ENCODE peak calls at places on chromosomes 5 and 9, in four cellular contexts. E is left ventricle myocardium inferior, I is right lobe of liver, V is prostate gland. O is an unnamed sample. For H3K36me3, the result is how much of the 10 kb centered on the place peaks cover.

GRCh38 chr5:147455321-147455720 is 54.5 kb downstream of the DPYSL3 start:
- DNase-seq in E (no peak), I (no peak), V (no peak), O (no peak)

GRCh38 chr5:45277860-45278259 is 418.3 kb downstream of the HCN1 start:
- DNase-seq in E (no peak), I (no peak), V (no peak), O (no peak)

GRCh38 chr5:16963821-16964220 is 27.7 kb upstream of the MYO10 start:
- DNase-seq in E (no peak), I (no peak), V (no peak), O (no peak)

GRCh38 chr9:125126019-125126746 is 17.1 kb downstream of the SCAI start:
- DNase-seq in E (peak), I (peak), V (peak), O (peak)

GRCh38 chr5:14727428-14727865 is 62.9 kb downstream of the OTULIN start:
- DNase-seq in E (peak), I (peak), V (peak), O (peak)

GRCh38 chr9:5549671-5550650 is 39.6 kb downstream of the PDCD1LG2 start:
- DNase-seq in E (no peak), I (no peak), V (no peak), O (no peak)

GRCh38 chr9:7452378-7452777 is 347.2 kb downstream of the DMAC1 start:
- DNase-seq in E (no peak), I (no peak), V (no peak), O (no peak)

GRCh38 chr9:133754187-133754586 is 16.0 kb upstream of the SARDH start:
- DNase-seq in E (no peak), I (no peak), V (no peak), O (no peak)

GRCh38 chr9:29697011-29697410 is 2123.7 kb upstream of the C9orf72 start:
- DNase-seq in E (no peak), I (no peak), V (no peak), O (no peak)

GRCh38 chr9:91483189-91483691 is 59.6 kb upstream of the NFIL3 start:
- DNase-seq in E (no peak), I (no peak), V (no peak), O (no peak)

GRCh38 chr5:35129276-35129675 is 81.5 kb upstream of the AGXT2 start:
- DNase-seq in E (no peak), I (no peak), V (no peak), O (no peak)

GRCh38 chr5:111580956-111581355 is 68.6 kb upstream of the STARD4 start:
- DNase-seq in E (no peak), I (no peak), V (no peak), O (no peak)

GRCh38 chr5:111248571-111248970 is 24.4 kb downstream of the CAMK4 start:
- DNase-seq in E (no peak), I (no peak), V (no peak), O (no peak)

GRCh38 chr5:38479315-38479904 is 77.0 kb downstream of the LIFR start:
- DNase-seq in E (no peak), I (no peak), V (no peak), O (no peak)

GRCh38 chr5:77518304-77518703 is 26.2 kb upstream of the WDR41 start:
- DNase-seq in E (no peak), I (no peak), V (no peak), O (no peak)

GRCh38 chr5:114924784-114925183 is 244.9 kb downstream of the TRIM36 start:
- DNase-seq in E (no peak), I (no peak), V (no peak), O (no peak)

GRCh38 chr5:176458904-176459561 is 10.8 kb downstream of the FAF2 start:
- DNase-seq in E (no peak), I (no peak), V (no peak), O (no peak)

GRCh38 chr9:106613250-106613737 is 249.7 kb upstream of the ZNF462 start:
- DNase-seq in E (peak), I (peak), V (peak), O (no peak)

GRCh38 chr9:70421272-70422180 is 7.1 kb upstream of the KLF9 start:
- DNase-seq in E (no peak), I (no peak), V (no peak), O (peak)

GRCh38 chr9:78539904-78540303 is 243.0 kb downstream of the PSAT1 start:
- DNase-seq in E (no peak), I (peak), V (peak), O (no peak)

DNA sequence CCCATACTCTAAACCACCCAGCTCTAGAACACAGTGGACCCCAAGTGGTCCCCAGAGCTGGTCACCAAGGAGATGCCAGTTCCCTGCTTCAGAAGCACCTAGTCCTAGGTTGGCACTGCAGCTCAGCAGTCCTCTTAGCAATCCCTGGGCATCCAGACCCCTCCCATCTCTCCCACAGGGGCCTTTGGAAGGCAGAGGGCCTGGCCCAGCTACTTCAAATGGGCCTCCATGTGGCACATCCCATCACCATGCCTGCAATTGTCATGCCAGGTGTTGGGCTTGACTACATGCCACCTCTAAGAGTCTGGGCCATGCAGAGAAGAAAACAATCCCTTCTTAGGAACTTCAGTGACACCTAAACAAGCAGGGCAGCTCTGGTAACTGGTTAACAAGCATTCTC is 14.1 kb downstream of the MACROH2A1 start:
- DNase-seq in E (no peak), I (no peak), V (no peak), O (no peak)
- H3K36me3 ChIP-seq in E (under half), I (under half), V (under half), O (under half)

GRCh38 chr9:119441832-119442231 is 72.6 kb upstream of the BRINP1 start:
- DNase-seq in E (no peak), I (no peak), V (no peak), O (no peak)
- TF ChIP-seq CTCF in E (no peak), I (no peak), V (no peak), O (no peak)

GRCh38 chr5:124644582-124644981 is 101.9 kb downstream of the ZNF608 start:
- DNase-seq in E (no peak), I (no peak), V (no peak), O (no peak)
- H3K36me3 ChIP-seq in E (under half), I (under half), V (under half), O (under half)

GRCh38 chr9:121440265-121440664 is 59.4 kb downstream of the GGTA1 start:
- DNase-seq in E (no peak), I (no peak), V (no peak), O (no peak)
- TF ChIP-seq CTCF in E (peak), I (peak), V (no peak), O (no peak)

GRCh38 chr5:1257841-1258240 is 32.7 kb downstream of the SLC6A18 start:
- DNase-seq in E (no peak), I (no peak), V (no peak), O (no peak)

GRCh38 chr5:1254196-1254595 is 29.0 kb downstream of the SLC6A18 start:
- DNase-seq in E (no peak), I (no peak), V (no peak), O (no peak)

GRCh38 chr5:1259806-1260480 is 34.8 kb downstream of the SLC6A18 start:
- DNase-seq in E (no peak), I (no peak), V (no peak), O (no peak)

GRCh38 chr5:1255081-1255561 is 29.9 kb downstream of the SLC6A18 start:
- DNase-seq in E (no peak), I (no peak), V (no peak), O (no peak)

DNA sequence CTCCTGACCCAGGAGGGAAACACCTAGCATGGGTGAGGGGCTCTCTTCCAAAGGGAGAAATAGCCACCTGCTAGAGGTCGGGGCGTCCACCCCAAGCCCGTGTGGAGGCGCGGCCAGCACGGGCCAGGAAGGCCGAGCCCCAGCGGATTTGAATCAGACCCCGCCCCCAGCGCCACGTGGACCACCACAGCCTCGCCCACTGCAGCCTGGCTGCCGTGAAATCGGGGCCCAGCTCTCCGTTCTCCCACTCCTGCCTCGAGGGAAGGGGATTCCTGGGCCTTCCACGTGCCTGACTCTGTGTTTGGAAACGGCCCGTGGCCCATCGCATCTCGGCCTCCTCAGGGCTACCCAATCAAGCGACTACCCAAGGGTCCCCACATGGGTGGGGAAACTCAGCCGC is 31.6 kb downstream of the SLC6A18 start:
- DNase-seq in E (no peak), I (no peak), V (no peak), O (no peak)
- H3K36me3 ChIP-seq in E (under half), I (under half), V (under half), O (under half)

DNA sequence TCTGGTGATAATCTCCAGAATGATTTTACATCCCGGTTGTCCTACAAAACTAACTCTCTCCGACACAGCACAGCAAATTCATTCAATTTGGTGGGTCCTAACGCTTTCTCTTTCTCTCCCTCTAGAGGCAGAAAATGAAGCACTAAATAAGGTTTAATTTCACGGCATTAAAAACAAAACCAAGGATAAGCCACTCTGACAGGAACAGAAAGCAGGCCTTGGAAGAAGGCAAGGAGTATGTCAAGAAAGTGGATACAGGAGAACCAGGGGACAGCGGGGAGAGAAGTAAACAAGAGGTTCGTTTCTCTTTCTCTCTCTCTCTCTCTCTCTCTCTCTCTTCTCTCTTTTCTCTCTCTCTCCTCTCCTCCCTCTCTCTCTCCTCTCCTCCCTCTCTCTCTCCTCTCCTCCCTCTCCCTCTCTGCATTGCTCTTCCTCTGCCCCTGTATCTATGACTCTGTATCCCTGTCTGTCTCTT is 49.8 kb downstream of the EBF1 start:
- DNase-seq in E (no peak), I (no peak), V (no peak), O (no peak)
- TF ChIP-seq CTCF in E (peak), I (peak), V (peak), O (peak)

GRCh38 chr5:107801061-107801460 is 130.3 kb upstream of the EFNA5 start:
- DNase-seq in E (no peak), I (no peak), V (no peak), O (no peak)
- H3K36me3 ChIP-seq in E (under half), I (under half), V (under half), O (under half)

O was measured in ovary.